ENCODE peak calls at places on chromosome 4, in four cellular contexts. O is kidney epithelial cell, K is AG09309, J is gastrocnemius medialis. M is an unnamed sample.

GRCh38 chr4:123408471-123409084 is 12.0 kb downstream of the SPRY1 start:
- DNase-seq in O (no peak), K (no peak), J (no peak), M (no peak)

GRCh38 chr4:149113804-149114430 is 671.7 kb upstream of the NR3C2 start:
- DNase-seq in O (peak; percentile 31), K (peak; percentile 42), J (no peak), M (no peak)

GRCh38 chr4:173478136-173478860 is 51.7 kb downstream of the HAND2 start:
- DNase-seq in O (no peak), K (no peak), J (no peak), M (no peak)

GRCh38 chr4:140799686-140800225 is 43.6 kb upstream of the TBC1D9 start:
- DNase-seq in O (no peak), K (no peak), J (no peak), M (no peak)

GRCh38 chr4:153249199-153250154 is 45.2 kb downstream of the TRIM2 start:
- DNase-seq in O (no peak), K (no peak), J (peak; percentile 18), M (peak; percentile 64)

GRCh38 chr4:17059192-17059634 is 160.8 kb upstream of the LDB2 start:
- DNase-seq in O (no peak), K (peak; percentile 50), J (peak; percentile 14), M (no peak)

GRCh38 chr4:152083348-152083747 is 322.5 kb upstream of the GATB start:
- DNase-seq in O (peak; percentile 81), K (no peak), J (no peak), M (no peak)

GRCh38 chr4:147194107-147194506 is 248.4 kb upstream of the TTC29 start:
- DNase-seq in O (no peak), K (no peak), J (no peak), M (no peak)

GRCh38 chr4:110787109-110787508 is 164.2 kb upstream of the PITX2 start:
- DNase-seq in O (no peak), K (no peak), J (no peak), M (no peak)

GRCh38 chr4:169334335-169334734 is 63.6 kb upstream of the SH3RF1 start:
- DNase-seq in O (no peak), K (no peak), J (no peak), M (no peak)

GRCh38 chr4:5448286-5448685 is 260.1 kb downstream of the EVC2 start:
- DNase-seq in O (no peak), K (no peak), J (no peak), M (peak; percentile 42)

GRCh38 chr4:141802324-141802723 is 165.9 kb downstream of the IL15 start:
- DNase-seq in O (peak; percentile 52), K (peak; percentile 86), J (no peak), M (no peak)

GRCh38 chr4:21879187-21879586 is 69.4 kb downstream of the KCNIP4 start:
- DNase-seq in O (no peak), K (no peak), J (no peak), M (no peak)

GRCh38 chr4:65880594-65880993 is 210.3 kb upstream of the EPHA5 start:
- DNase-seq in O (no peak), K (no peak), J (no peak), M (no peak)

GRCh38 chr4:149980941-149981340 is 97.3 kb upstream of the DCLK2 start:
- DNase-seq in O (peak; percentile 25), K (no peak), J (no peak), M (no peak)

GRCh38 chr4:69563424-69563823 is 67.7 kb upstream of the UGT2B4 start:
- DNase-seq in O (no peak), K (no peak), J (no peak), M (no peak)

GRCh38 chr4:155665054-155665453 is 1.6 kb upstream of the GUCY1A1 start:
- DNase-seq in O (no peak), K (no peak), J (no peak), M (no peak)

GRCh38 chr4:7750972-7751371 is 188.7 kb downstream of the AFAP1 start:
- DNase-seq in O (no peak), K (no peak), J (no peak), M (no peak)

GRCh38 chr4:114378306-114378903 is 220.2 kb upstream of the UGT8 start:
- DNase-seq in O (no peak), K (peak; percentile 16), J (no peak), M (no peak)

GRCh38 chr4:143329985-143330384 is 6.7 kb upstream of the GAB1 start:
- DNase-seq in O (no peak), K (no peak), J (no peak), M (no peak)

GRCh38 chr4:101670897-101671296 is 119.6 kb upstream of the BANK1 start:
- DNase-seq in O (no peak), K (no peak), J (peak; percentile 39), M (no peak)

GRCh38 chr4:112523764-112524505 is 8.0 kb upstream of the NEUROG2 start:
- DNase-seq in O (no peak), K (no peak), J (no peak), M (no peak)

GRCh38 chr4:54215379-54216072 is 13.6 kb upstream of the PDGFRA start:
- DNase-seq in O (no peak), K (no peak), J (no peak), M (no peak)

GRCh38 chr4:10074076-10074766 is 42.4 kb downstream of the WDR1 start:
- DNase-seq in O (no peak), K (no peak), J (no peak), M (no peak)

GRCh38 chr4:83438719-83439118 is 16.9 kb downstream of the HELQ start:
- DNase-seq in O (no peak), K (no peak), J (no peak), M (no peak)

GRCh38 chr4:148170408-148171385 is 271.5 kb downstream of the NR3C2 start:
- DNase-seq in O (no peak), K (no peak), J (no peak), M (no peak)

GRCh38 chr4:120830204-120830603 is 92.3 kb downstream of the PRDM5 start:
- DNase-seq in O (no peak), K (no peak), J (no peak), M (no peak)

GRCh38 chr4:113053883-113054282 is 4.4 kb downstream of the ANK2 start:
- DNase-seq in O (no peak), K (no peak), J (no peak), M (no peak)

GRCh38 chr4:158203929-158204328 is 6.4 kb upstream of the TMEM144 start:
- DNase-seq in O (no peak), K (no peak), J (no peak), M (no peak)

GRCh38 chr4:186144180-186144579 is 39.7 kb downstream of the FAM149A start:
- DNase-seq in O (no peak), K (no peak), J (no peak), M (peak; percentile 62)

GRCh38 chr4:69714086-69714485 is 46.3 kb downstream of the SULT1B1 start:
- DNase-seq in O (no peak), K (no peak), J (no peak), M (no peak)

GRCh38 chr4:174996079-174996478 is 77.9 kb downstream of the ADAM29 start:
- DNase-seq in O (no peak), K (no peak), J (no peak), M (no peak)

GRCh38 chr4:566508-567295 is 9.4 kb downstream of the TMEM271 start:
- DNase-seq in O (no peak), K (no peak), J (no peak), M (no peak)

GRCh38 chr4:36013206-36013605 is 231.1 kb downstream of the ARAP2 start:
- DNase-seq in O (no peak), K (no peak), J (no peak), M (no peak)

GRCh38 chr4:76198411-76199237 is 15.0 kb downstream of the SCARB2 start:
- DNase-seq in O (no peak), K (peak; percentile 56), J (peak; percentile 77), M (no peak)
- H3K4me3 ChIP-seq in O (no peak overlapping the region), K (no peak overlapping the region), J (peak overlapping the region; percentile 15), M (no peak overlapping the region)

GRCh38 chr4:81492596-81492995 is 20.9 kb upstream of the RASGEF1B start:
- DNase-seq in O (no peak), K (no peak), J (no peak), M (no peak)

GRCh38 chr4:81490761-81491160 is 19.1 kb upstream of the RASGEF1B start:
- DNase-seq in O (no peak), K (no peak), J (no peak), M (no peak)

GRCh38 chr4:81491943-81492342 is 20.2 kb upstream of the RASGEF1B start:
- DNase-seq in O (no peak), K (no peak), J (no peak), M (no peak)

GRCh38 chr4:81495308-81495707 is 23.6 kb upstream of the RASGEF1B start:
- DNase-seq in O (no peak), K (no peak), J (no peak), M (no peak)

DNA sequence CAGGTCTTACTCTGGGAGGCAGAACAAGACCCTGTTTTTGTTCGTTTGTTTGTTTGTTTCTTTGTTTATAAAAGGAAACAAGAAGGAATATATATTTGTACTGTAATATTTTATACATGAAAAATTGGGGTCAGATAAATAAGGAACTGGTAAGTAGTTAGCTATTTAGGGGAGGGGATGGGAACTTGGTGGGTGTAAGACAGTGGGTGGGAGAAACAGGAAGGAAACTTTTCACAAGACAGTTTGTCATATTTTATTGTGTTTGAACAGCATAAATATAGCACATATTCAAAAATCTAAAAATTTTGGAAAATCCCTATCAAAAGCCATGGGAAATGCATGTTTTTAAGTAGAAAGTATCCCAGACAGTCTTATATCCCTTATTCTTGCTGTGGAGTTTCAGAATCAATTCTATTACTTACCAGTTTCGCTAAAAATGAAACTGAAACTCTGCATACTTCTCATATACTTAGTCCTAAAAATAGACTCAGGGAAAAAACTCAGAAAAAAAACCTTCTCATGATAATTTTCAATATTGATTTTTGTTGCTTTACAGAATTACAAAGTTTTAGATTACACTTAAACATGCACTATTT is 22.3 kb upstream of the RASGEF1B start:
- DNase-seq in O (no peak), K (no peak), J (no peak), M (no peak)
- H3K4me3 ChIP-seq in O (no peak overlapping the region), K (no peak overlapping the region), J (peak overlapping the region; percentile 13), M (peak overlapping the region; percentile 20)

GRCh38 chr4:105805501-105806120 is 89.7 kb upstream of the NPNT start:
- DNase-seq in O (no peak), K (no peak), J (no peak), M (no peak)

GRCh38 chr4:105807496-105807895 is 87.8 kb upstream of the NPNT start:
- DNase-seq in O (no peak), K (no peak), J (no peak), M (no peak)

GRCh38 chr4:105808030-105808429 is 87.2 kb upstream of the NPNT start:
- DNase-seq in O (no peak), K (no peak), J (no peak), M (no peak)

GRCh38 chr4:105808459-105809041 is 86.7 kb upstream of the NPNT start:
- DNase-seq in O (no peak), K (peak; percentile 67), J (no peak), M (no peak)
- H3K4me3 ChIP-seq in O (no peak overlapping the region), K (peak overlapping the region; percentile 5), J (peak overlapping the region; percentile 9), M (no peak overlapping the region)

GRCh38 chr4:55820260-55820659 is 670 bp downstream of the EXOC1L start:
- DNase-seq in O (no peak), K (no peak), J (no peak), M (no peak)
- H3K4me3 ChIP-seq in O (no peak overlapping the region), K (no peak overlapping the region), J (no peak overlapping the region), M (no peak overlapping the region)